ENCODE peak calls at places on chromosome 5, in four cellular contexts. One of them, this sample, is unnamed.

GRCh38 chr5:24163091-24163490 is 481.7 kb downstream of the CDH10 start:
- DNase-seq in DMS153: no peak
- DNase-seq in neuronal stem cell: no peak
- DNase-seq in HS-5: peak; percentile 85
- DNase-seq in this sample: no peak

GRCh38 chr5:92890841-92891244 is 690.2 kb downstream of the NR2F1-AS1 start:
- DNase-seq in DMS153: no peak
- DNase-seq in neuronal stem cell: no peak
- DNase-seq in HS-5: peak; percentile 22
- DNase-seq in this sample: no peak

GRCh38 chr5:40404613-40405012 is 275.1 kb upstream of the PTGER4 start:
- DNase-seq in DMS153: no peak
- DNase-seq in neuronal stem cell: no peak
- DNase-seq in HS-5: no peak
- DNase-seq in this sample: no peak

GRCh38 chr5:61230492-61230891 is 68.2 kb upstream of the SMIM15 start:
- DNase-seq in DMS153: no peak
- DNase-seq in neuronal stem cell: no peak
- DNase-seq in HS-5: no peak
- DNase-seq in this sample: no peak

GRCh38 chr5:24444439-24444838 is 200.3 kb downstream of the CDH10 start:
- DNase-seq in DMS153: no peak
- DNase-seq in neuronal stem cell: no peak
- DNase-seq in HS-5: no peak
- DNase-seq in this sample: no peak

GRCh38 chr5:150085950-150086715 is at the start of gene CSF1R:
- DNase-seq in DMS153: no peak
- DNase-seq in neuronal stem cell: no peak
- DNase-seq in HS-5: no peak
- DNase-seq in this sample: peak; percentile 58

GRCh38 chr5:98108497-98108896 is 665.0 kb upstream of the RGMB start:
- DNase-seq in DMS153: no peak
- DNase-seq in neuronal stem cell: no peak
- DNase-seq in HS-5: peak; percentile 96
- DNase-seq in this sample: no peak

GRCh38 chr5:73624888-73625287 is 1.1 kb upstream of the ARHGEF28 start:
- DNase-seq in DMS153: no peak
- DNase-seq in neuronal stem cell: no peak
- DNase-seq in HS-5: no peak
- DNase-seq in this sample: no peak